ENCODE peak calls at places on chromosomes 11 and 22, in nine cellular contexts. W is NCI-H1048, R is cardiac fibroblast, B is fibroblast of mammary gland, Z is ovary, Y is ACHN, I is H9, Q is hypothalamus, H is A549. A is an unnamed sample.

GRCh38 chr22:46044718-46045458 is 67.9 kb upstream of the WNT7B start:
- DNase-seq in Y (no peak), B (no peak), R (no peak), W (no peak), Z (no peak), I (no peak), Q (no peak), H (no peak), A (no peak)

GRCh38 chr11:122439911-122440782 is 215.4 kb upstream of the UBASH3B start:
- DNase-seq in H (peak), Q (peak), Z (peak), R (peak), B (peak), I (peak), W (no peak), Y (no peak), A (no peak)

GRCh38 chr11:113162590-113162961 is 151.8 kb upstream of the TTC12 start:
- DNase-seq in Z (peak), Q (peak), W (no peak), Y (no peak), H (no peak), R (no peak), B (no peak), I (no peak), A (no peak)

GRCh38 chr11:79940976-79941735 is 500.3 kb upstream of the TENM4 start:
- DNase-seq in Z (no peak), Q (no peak), R (peak), W (no peak), H (no peak), Y (no peak), B (peak), I (no peak), A (no peak)

GRCh38 chr11:33444835-33445594 is 187.8 kb downstream of the HIPK3 start:
- DNase-seq in B (peak), Q (no peak), R (peak), Y (no peak), Z (no peak), I (no peak), W (no peak), H (no peak), A (no peak)

GRCh38 chr11:75563978-75564552 is 2.0 kb downstream of the SERPINH1 start:
- DNase-seq in W (no peak), R (peak), Y (peak), Z (peak), B (peak), Q (no peak), I (peak), H (no peak), A (no peak)

GRCh38 chr11:30585067-30585891 is 874 bp downstream of the MPPED2 start:
- DNase-seq in B (no peak), Q (peak), Y (no peak), I (peak), W (no peak), H (no peak), R (no peak), Z (peak), A (no peak)

GRCh38 chr11:120929090-120929489 is 94.8 kb upstream of the TBCEL start:
- DNase-seq in Y (no peak), W (no peak), Q (peak), B (peak), R (peak), Z (no peak), H (no peak), I (no peak), A (no peak)

GRCh38 chr11:43576834-43577521 is 103.6 kb upstream of the HSD17B12 start:
- DNase-seq in Q (no peak), Y (peak), W (no peak), R (peak), I (peak), H (peak), Z (peak), B (peak), A (no peak)

GRCh38 chr11:5689551-5689983 is at the start of gene TRIM22:
- DNase-seq in B (peak), H (no peak), Q (no peak), Z (peak), Y (peak), I (peak), W (peak), R (peak), A (peak)

GRCh38 chr11:107457205-107457557 is 444 bp downstream of the CWF19L2 start:
- DNase-seq in Z (no peak), Q (no peak), Y (peak), I (no peak), W (no peak), R (no peak), B (peak), H (no peak), A (no peak)

GRCh38 chr11:67006029-67006884 is 16.7 kb upstream of the SYT12 start:
- DNase-seq in B (peak), I (peak), H (peak), Y (no peak), W (no peak), Q (peak), Z (no peak), R (peak), A (no peak)

GRCh38 chr22:20663941-20664593 is 109.8 kb upstream of the SERPIND1 start:
- DNase-seq in R (no peak), B (no peak), I (no peak), W (no peak), H (no peak), Q (no peak), Z (no peak), Y (no peak), A (no peak)

GRCh38 chr11:45289369-45289768 is 3.2 kb upstream of the SYT13 start:
- DNase-seq in Q (no peak), H (peak), W (no peak), Z (no peak), R (peak), Y (peak), I (no peak), B (peak), A (no peak)